ENCODE peak calls at places on chromosome 17, in five cellular contexts. One of them, this sample, is unnamed.

GRCh38 chr17:50465171-50465570 is 3.5 kb downstream of the CHAD start:
- DNase-seq in HCT116: no peak
- DNase-seq in stomach: no peak
- DNase-seq in testis: no peak
- DNase-seq in prostate gland: no peak
- DNase-seq in this sample: no peak

GRCh38 chr17:57121308-57122042 is 36.4 kb downstream of the AKAP1 start:
- DNase-seq in HCT116: no peak
- DNase-seq in stomach: peak
- DNase-seq in testis: peak
- DNase-seq in prostate gland: no peak
- DNase-seq in this sample: peak

GRCh38 chr17:51718945-51719344 is 439.6 kb downstream of the CA10 start:
- DNase-seq in HCT116: no peak
- DNase-seq in stomach: no peak
- DNase-seq in testis: no peak
- DNase-seq in prostate gland: no peak
- DNase-seq in this sample: no peak

GRCh38 chr17:1111599-1112443 is 68.0 kb downstream of the ABR start:
- DNase-seq in HCT116: no peak
- DNase-seq in stomach: no peak
- DNase-seq in testis: no peak
- DNase-seq in prostate gland: no peak
- DNase-seq in this sample: no peak

GRCh38 chr17:5203178-5203907 is 11.7 kb upstream of the ZNF594 start:
- DNase-seq in HCT116: no peak
- DNase-seq in stomach: no peak
- DNase-seq in testis: no peak
- DNase-seq in prostate gland: no peak
- DNase-seq in this sample: no peak

GRCh38 chr17:66541461-66542182 is 239.2 kb downstream of the PRKCA start:
- DNase-seq in HCT116: no peak
- DNase-seq in stomach: no peak
- DNase-seq in testis: peak
- DNase-seq in prostate gland: no peak
- DNase-seq in this sample: no peak

GRCh38 chr17:60900688-60901087 is 223.0 kb downstream of the BCAS3 start:
- DNase-seq in HCT116: no peak
- DNase-seq in stomach: no peak
- DNase-seq in testis: no peak
- DNase-seq in prostate gland: no peak
- DNase-seq in this sample: no peak

GRCh38 chr17:77839324-77840155 is 119.0 kb upstream of the TNRC6C start:
- DNase-seq in HCT116: no peak
- DNase-seq in stomach: no peak
- DNase-seq in testis: no peak
- DNase-seq in prostate gland: no peak
- DNase-seq in this sample: no peak

GRCh38 chr17:623121-623520 is 91.5 kb downstream of the VPS53 start:
- DNase-seq in HCT116: no peak
- DNase-seq in stomach: no peak
- DNase-seq in testis: no peak
- DNase-seq in prostate gland: no peak
- DNase-seq in this sample: no peak

GRCh38 chr17:40791808-40792436 is 7.8 kb downstream of the KRT28 start:
- DNase-seq in HCT116: peak
- DNase-seq in stomach: no peak
- DNase-seq in testis: no peak
- DNase-seq in prostate gland: no peak
- DNase-seq in this sample: no peak

GRCh38 chr17:31310877-31311276 is 3.0 kb downstream of the EVI2B start:
- DNase-seq in HCT116: no peak
- DNase-seq in stomach: no peak
- DNase-seq in testis: no peak
- DNase-seq in prostate gland: no peak
- DNase-seq in this sample: no peak

GRCh38 chr17:68155692-68156091 is 92.2 kb upstream of the AMZ2 start:
- DNase-seq in HCT116: no peak
- DNase-seq in stomach: no peak
- DNase-seq in testis: no peak
- DNase-seq in prostate gland: no peak
- DNase-seq in this sample: no peak

GRCh38 chr17:44655983-44656700 is at the start of gene MEIOC:
- DNase-seq in HCT116: no peak
- DNase-seq in stomach: no peak
- DNase-seq in testis: peak
- DNase-seq in prostate gland: no peak
- DNase-seq in this sample: no peak

GRCh38 chr17:37667039-37667438 is 23.8 kb upstream of the DDX52 start:
- DNase-seq in HCT116: no peak
- DNase-seq in stomach: no peak
- DNase-seq in testis: no peak
- DNase-seq in prostate gland: no peak
- DNase-seq in this sample: no peak

GRCh38 chr17:72120878-72121163 is at the start of gene SOX9:
- DNase-seq in HCT116: peak
- DNase-seq in stomach: peak
- DNase-seq in testis: peak
- DNase-seq in prostate gland: peak
- DNase-seq in this sample: peak

GRCh38 chr17:65430209-65430833 is 131.1 kb downstream of the AXIN2 start:
- DNase-seq in HCT116: no peak
- DNase-seq in stomach: no peak
- DNase-seq in testis: no peak
- DNase-seq in prostate gland: no peak
- DNase-seq in this sample: no peak

GRCh38 chr17:66952031-66952524 is 12.4 kb upstream of the CACNG4 start:
- DNase-seq in HCT116: peak
- DNase-seq in stomach: peak
- DNase-seq in testis: no peak
- DNase-seq in prostate gland: peak
- DNase-seq in this sample: peak

GRCh38 chr17:4950757-4951204 is at the start of gene ENO3:
- DNase-seq in HCT116: no peak
- DNase-seq in stomach: no peak
- DNase-seq in testis: no peak
- DNase-seq in prostate gland: no peak
- DNase-seq in this sample: no peak

GRCh38 chr17:76246080-76247066 is 6.1 kb upstream of the RNF157 start:
- DNase-seq in HCT116: no peak
- DNase-seq in stomach: no peak
- DNase-seq in testis: no peak
- DNase-seq in prostate gland: no peak
- DNase-seq in this sample: no peak

GRCh38 chr17:2724783-2725164 is 13.2 kb upstream of the CLUH start:
- DNase-seq in HCT116: no peak
- DNase-seq in stomach: peak
- DNase-seq in testis: peak
- DNase-seq in prostate gland: no peak
- DNase-seq in this sample: peak

GRCh38 chr17:68627956-68628355 is 26.8 kb upstream of the FAM20A start:
- DNase-seq in HCT116: no peak
- DNase-seq in stomach: peak
- DNase-seq in testis: no peak
- DNase-seq in prostate gland: no peak
- DNase-seq in this sample: no peak

GRCh38 chr17:44794699-44795413 is 35.2 kb downstream of the GJC1 start:
- DNase-seq in HCT116: peak
- DNase-seq in stomach: no peak
- DNase-seq in testis: no peak
- DNase-seq in prostate gland: no peak
- DNase-seq in this sample: no peak

GRCh38 chr17:59643159-59643857 is 23.6 kb downstream of the CLTC start:
- DNase-seq in HCT116: no peak
- DNase-seq in stomach: no peak
- DNase-seq in testis: no peak
- DNase-seq in prostate gland: no peak
- DNase-seq in this sample: no peak

GRCh38 chr17:39735882-39736281 is 1.9 kb upstream of the GRB7 start:
- DNase-seq in HCT116: no peak
- DNase-seq in stomach: no peak
- DNase-seq in testis: no peak
- DNase-seq in prostate gland: no peak
- DNase-seq in this sample: no peak

GRCh38 chr17:13698832-13699231 is 97.1 kb upstream of the HS3ST3A1 start:
- DNase-seq in HCT116: no peak
- DNase-seq in stomach: no peak
- DNase-seq in testis: no peak
- DNase-seq in prostate gland: no peak
- DNase-seq in this sample: no peak

GRCh38 chr17:36203335-36203734 is 6.8 kb upstream of the CCL3L1 start:
- DNase-seq in HCT116: no peak
- DNase-seq in stomach: no peak
- DNase-seq in testis: no peak
- DNase-seq in prostate gland: no peak
- DNase-seq in this sample: no peak

GRCh38 chr17:17352836-17353624 is 49.9 kb downstream of the NT5M start:
- DNase-seq in HCT116: no peak
- DNase-seq in stomach: no peak
- DNase-seq in testis: no peak
- DNase-seq in prostate gland: no peak
- DNase-seq in this sample: no peak

DNA sequence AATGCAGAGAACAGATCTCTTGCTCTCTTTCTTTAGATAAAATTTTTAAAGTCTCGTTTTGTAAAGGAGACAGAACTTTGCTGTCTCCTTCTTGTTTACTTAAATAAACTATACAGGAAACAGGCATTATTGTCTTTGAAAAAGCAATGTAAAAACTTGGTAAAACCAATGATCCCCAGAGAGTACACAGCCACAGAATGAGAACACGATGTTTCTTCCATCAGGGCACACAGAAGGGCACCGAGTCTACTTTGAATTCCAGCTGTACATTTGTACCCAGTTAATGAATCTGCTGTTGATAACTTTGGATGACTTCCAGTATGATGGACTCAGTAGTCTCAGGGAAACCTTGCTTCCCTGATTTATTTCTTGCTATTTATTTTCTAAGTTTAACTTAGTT is 8.1 kb upstream of the TMEM100 start:
- DNase-seq in HCT116: no peak
- DNase-seq in stomach: no peak
- DNase-seq in testis: no peak
- DNase-seq in prostate gland: no peak
- DNase-seq in this sample: no peak
- H3K4me3 ChIP-seq in HCT116: no peak
- H3K4me3 ChIP-seq in stomach: no peak
- H3K4me3 ChIP-seq in testis: no peak
- H3K4me3 ChIP-seq in prostate gland: no peak
- H3K4me3 ChIP-seq in this sample: no peak

GRCh38 chr17:82231562-82232321 is 2.9 kb downstream of the SLC16A3 start:
- DNase-seq in HCT116: no peak
- DNase-seq in stomach: peak
- DNase-seq in testis: peak
- DNase-seq in prostate gland: peak
- DNase-seq in this sample: peak
- TF ChIP-seq CTCF in HCT116: no peak
- TF ChIP-seq CTCF in stomach: no peak
- TF ChIP-seq CTCF in testis: no peak
- TF ChIP-seq CTCF in prostate gland: no peak
- TF ChIP-seq CTCF in this sample: no peak

GRCh38 chr17:79837888-79838540 is 1.2 kb downstream of the CBX4 start:
- DNase-seq in HCT116: no peak
- DNase-seq in stomach: no peak
- DNase-seq in testis: no peak
- DNase-seq in prostate gland: no peak
- DNase-seq in this sample: peak

GRCh38 chr17:79840989-79841286 is 1.7 kb upstream of the CBX4 start:
- DNase-seq in HCT116: no peak
- DNase-seq in stomach: no peak
- DNase-seq in testis: no peak
- DNase-seq in prostate gland: no peak
- DNase-seq in this sample: no peak

GRCh38 chr17:79838541-79839274 is 532 bp downstream of the CBX4 start:
- DNase-seq in HCT116: no peak
- DNase-seq in stomach: peak
- DNase-seq in testis: no peak
- DNase-seq in prostate gland: peak
- DNase-seq in this sample: peak

GRCh38 chr17:79840204-79840988 is 1.2 kb upstream of the CBX4 start:
- DNase-seq in HCT116: no peak
- DNase-seq in stomach: peak
- DNase-seq in testis: peak
- DNase-seq in prostate gland: peak
- DNase-seq in this sample: peak

DNA sequence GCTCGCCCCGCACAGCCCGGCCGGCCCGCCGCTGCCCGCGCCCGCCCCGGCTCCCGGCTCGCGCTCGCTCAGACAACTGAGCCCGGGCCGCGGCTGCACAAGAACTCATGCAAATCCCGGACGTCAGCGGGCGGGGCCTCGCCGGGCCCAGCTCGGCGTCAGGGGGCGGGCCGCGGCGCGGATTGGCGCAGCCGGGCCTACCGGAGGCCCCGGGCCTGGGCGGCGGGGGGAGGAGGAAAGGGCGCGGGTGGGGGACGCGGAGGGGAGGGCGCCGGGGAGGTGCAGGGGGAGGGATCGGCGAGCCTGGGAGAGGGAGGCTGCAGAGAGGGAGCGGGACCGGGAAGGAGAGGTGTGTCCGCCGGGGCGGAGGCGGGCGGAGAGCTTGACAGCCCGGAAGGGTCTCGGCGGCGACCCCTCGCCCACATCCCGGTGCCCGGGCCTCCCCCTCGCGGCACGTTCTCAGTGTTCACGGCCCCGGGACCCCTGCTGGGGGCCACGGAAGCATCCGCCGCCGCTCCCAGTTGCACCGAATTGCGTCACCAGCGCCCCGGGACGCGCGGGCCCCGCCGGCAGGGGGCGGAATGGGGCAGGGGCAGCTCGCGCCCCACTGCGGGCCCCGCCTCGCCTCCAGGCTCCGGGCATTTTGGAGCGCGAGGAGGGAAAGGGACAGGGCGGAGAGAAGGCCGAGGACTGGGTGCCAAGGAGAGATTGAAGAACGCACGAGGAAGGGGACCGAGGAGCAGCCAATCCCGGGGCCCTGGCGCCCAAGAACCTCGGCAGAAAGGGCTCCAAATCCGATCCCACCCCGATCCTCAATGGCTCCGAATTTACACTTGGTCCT is at the start of gene CBX4:
- DNase-seq in HCT116: peak
- DNase-seq in stomach: peak
- DNase-seq in testis: peak
- DNase-seq in prostate gland: peak
- DNase-seq in this sample: peak
- TF ChIP-seq POLR2A in HCT116: peak
- TF ChIP-seq POLR2A in stomach: no peak
- TF ChIP-seq POLR2A in testis: peak
- TF ChIP-seq POLR2A in prostate gland: peak
- TF ChIP-seq POLR2A in this sample: peak

DNA sequence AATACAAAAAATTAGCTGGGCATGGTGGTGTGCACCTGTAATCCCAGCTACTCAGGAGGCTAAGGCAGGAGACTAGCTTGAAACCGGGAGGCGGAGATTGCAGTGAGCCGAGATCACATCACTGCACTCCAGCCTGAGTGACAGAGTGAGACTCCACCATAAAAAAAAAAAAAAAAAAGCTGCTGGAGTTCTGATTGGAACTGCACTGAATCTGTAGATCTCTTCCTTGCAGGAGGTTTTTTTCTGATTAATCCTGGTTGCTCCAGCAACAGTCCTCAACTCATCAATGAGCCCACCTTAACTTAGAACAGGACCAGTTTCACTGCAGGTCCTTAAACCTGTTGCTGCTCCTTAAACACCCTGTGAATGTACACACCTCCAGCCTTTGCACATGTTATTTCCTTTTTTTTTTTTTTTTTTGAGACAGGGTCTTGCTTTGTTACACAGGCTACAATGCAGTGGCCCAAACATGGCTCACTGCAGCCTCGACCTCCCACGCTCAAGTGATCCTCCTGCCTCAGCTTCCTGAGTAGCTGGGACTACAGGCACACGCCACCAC is 1.6 kb upstream of the ODAD4 start:
- DNase-seq in HCT116: no peak
- DNase-seq in stomach: no peak
- DNase-seq in testis: no peak
- DNase-seq in prostate gland: no peak
- DNase-seq in this sample: no peak
- H3K4me3 ChIP-seq in HCT116: no peak
- H3K4me3 ChIP-seq in stomach: no peak
- H3K4me3 ChIP-seq in testis: no peak
- H3K4me3 ChIP-seq in prostate gland: no peak
- H3K4me3 ChIP-seq in this sample: no peak